ENCODE peak calls at places on chromosomes 7 and 10, in seven cellular contexts. B is PC-3, E is fibroblast of lung, I is choroid plexus epithelial cell, L is cardiac fibroblast, G is lung, R is Peyer's patch. V is an unnamed sample.

GRCh38 chr7:16739863-16740622 is 13.5 kb upstream of the TSPAN13 start:
- DNase-seq in G (no peak), I (peak; percentile 97), L (peak; percentile 97), B (peak; percentile 92), E (peak; percentile 97), R (no peak), V (no peak)

GRCh38 chr7:54788664-54789063 is 29.7 kb upstream of the SEC61G start:
- DNase-seq in G (no peak), I (peak; percentile 95), L (peak; percentile 92), R (no peak), B (peak; percentile 95), E (peak; percentile 91), V (no peak)

GRCh38 chr10:118843647-118844265 is 89.0 kb upstream of the CACUL1 start:
- DNase-seq in I (no peak), L (no peak), R (no peak), E (no peak), G (no peak), B (no peak), V (no peak)

GRCh38 chr10:99630439-99630838 is 10.2 kb upstream of the SLC25A28 start:
- DNase-seq in L (peak; percentile 69), E (peak; percentile 64), G (no peak), I (peak; percentile 78), B (peak; percentile 53), R (no peak), V (no peak)

GRCh38 chr7:101941481-101942383 is 124.3 kb downstream of the CUX1 start:
- DNase-seq in L (peak; percentile 80), E (peak; percentile 80), B (peak; percentile 96), G (peak; percentile 56), R (no peak), I (peak; percentile 71), V (no peak)

GRCh38 chr7:111266613-111267012 is 175.7 kb downstream of the LRRN3 start:
- DNase-seq in B (peak; percentile 3), E (peak; percentile 89), G (no peak), I (peak; percentile 92), R (no peak), L (peak; percentile 76), V (no peak)

GRCh38 chr7:3585826-3586225 is 284.8 kb downstream of the SDK1 start:
- DNase-seq in R (no peak), L (no peak), G (no peak), B (no peak), E (no peak), I (no peak), V (no peak)

GRCh38 chr7:80907141-80907601 is 11.7 kb downstream of the SEMA3C start:
- DNase-seq in B (no peak), E (peak; percentile 46), I (no peak), L (no peak), G (no peak), R (no peak), V (no peak)

GRCh38 chr10:132063432-132063831 is 2.3 kb upstream of the JAKMIP3 start:
- DNase-seq in B (no peak), G (no peak), E (no peak), R (no peak), L (no peak), I (no peak), V (peak; percentile 42)

GRCh38 chr7:108486291-108486966 is 30.2 kb upstream of the NRCAM start:
- DNase-seq in B (no peak), R (no peak), L (peak; percentile 63), E (peak; percentile 31), G (no peak), I (peak; percentile 72), V (no peak)

GRCh38 chr7:101848168-101848951 is 30.9 kb downstream of the CUX1 start:
- DNase-seq in B (peak; percentile 43), G (peak; percentile 64), E (no peak), L (no peak), R (no peak), I (no peak), V (no peak)

GRCh38 chr10:96377816-96378294 is 19.1 kb upstream of the OPALIN start:
- DNase-seq in B (no peak), I (peak; percentile 92), L (no peak), R (no peak), G (no peak), E (no peak), V (no peak)

GRCh38 chr10:26022831-26023230 is 88.8 kb downstream of the MYO3A start:
- DNase-seq in R (no peak), B (no peak), I (no peak), G (no peak), E (no peak), L (no peak), V (no peak)

GRCh38 chr7:16745645-16746044 is 7.9 kb upstream of the TSPAN13 start:
- DNase-seq in I (no peak), E (peak; percentile 9), G (no peak), B (no peak), L (no peak), R (no peak), V (no peak)

GRCh38 chr7:886626-887487 is 10.5 kb downstream of the GET4 start:
- DNase-seq in R (no peak), B (no peak), L (no peak), G (no peak), I (no peak), E (no peak), V (no peak)

GRCh38 chr7:30157217-30157616 is 22.4 kb downstream of the MTURN start:
- DNase-seq in E (no peak), I (no peak), L (no peak), B (no peak), G (no peak), R (no peak), V (no peak)

GRCh38 chr10:45001382-45002148 is 842 bp downstream of the ZNF22 start:
- DNase-seq in G (peak; percentile 68), I (peak; percentile 82), E (peak; percentile 75), B (peak; percentile 84), L (peak; percentile 83), R (peak; percentile 66), V (no peak)

GRCh38 chr7:80916770-80917681 is 1.8 kb downstream of the SEMA3C start:
- DNase-seq in B (peak; percentile 94), G (no peak), I (peak; percentile 80), R (no peak), L (peak; percentile 91), E (peak; percentile 71), V (no peak)

GRCh38 chr7:121337398-121337797 is 8.6 kb downstream of the WNT16 start:
- DNase-seq in G (no peak), I (peak; percentile 77), B (peak; percentile 56), E (peak; percentile 51), R (no peak), L (peak; percentile 56), V (no peak)

GRCh38 chr10:30750971-30751677 is 121.6 kb upstream of the LYZL2 start:
- DNase-seq in E (no peak), L (no peak), G (no peak), B (no peak), R (no peak), I (no peak), V (no peak)

GRCh38 chr10:128520191-128520815 is 394.1 kb upstream of the MKI67 start:
- DNase-seq in R (no peak), L (no peak), G (no peak), E (no peak), I (no peak), B (no peak), V (no peak)

GRCh38 chr10:128512767-128513166 is 386.5 kb upstream of the MKI67 start:
- DNase-seq in L (no peak), E (no peak), B (no peak), I (no peak), R (no peak), G (no peak), V (no peak)

GRCh38 chr10:128518000-128518399 is 391.8 kb upstream of the MKI67 start:
- DNase-seq in R (no peak), L (no peak), B (no peak), G (no peak), I (no peak), E (no peak), V (no peak)

GRCh38 chr10:128519581-128519980 is 393.4 kb upstream of the MKI67 start:
- DNase-seq in R (no peak), L (no peak), B (no peak), I (no peak), E (no peak), G (no peak), V (no peak)

DNA sequence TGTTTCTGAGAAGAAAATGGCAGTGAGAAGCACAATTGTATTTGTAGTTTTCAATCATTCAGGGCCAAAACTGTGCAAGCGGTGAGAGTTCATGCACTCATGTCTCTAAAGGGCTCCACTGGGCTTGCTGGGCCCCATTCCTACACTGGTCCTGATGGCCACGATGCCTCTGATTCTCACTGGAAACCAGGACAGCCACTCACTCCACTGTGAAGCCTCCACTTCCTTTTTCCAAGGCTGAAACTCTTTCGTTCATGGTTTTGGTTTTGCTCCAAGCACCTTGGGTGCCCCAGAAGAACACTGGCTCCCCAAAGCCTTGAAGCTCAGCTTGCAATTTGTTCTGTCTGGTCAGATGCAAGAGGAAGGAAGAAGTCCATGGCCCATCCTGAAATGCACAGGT is 390.0 kb upstream of the MKI67 start:
- DNase-seq in E (no peak), R (no peak), L (no peak), I (no peak), B (no peak), G (no peak), V (no peak)
- TF ChIP-seq CTCF in E (no peak), R (no peak), L (no peak), I (no peak), B (no peak), G (no peak), V (no peak)

GRCh38 chr7:157474685-157475084 is 137.9 kb downstream of the DNAJB6 start:
- DNase-seq in L (peak; percentile 10), I (no peak), E (no peak), B (peak; percentile 29), G (no peak), R (no peak), V (peak; percentile 66)
- TF ChIP-seq CTCF in L (peak; percentile 20), I (peak; percentile 42), E (no peak), B (peak; percentile 55), G (no peak), R (no peak), V (peak; percentile 55)

GRCh38 chr10:62690703-62691102 is 113.8 kb upstream of the ADO start:
- DNase-seq in I (no peak), E (no peak), G (no peak), L (peak; percentile 3), B (peak; percentile 70), R (no peak), V (no peak)
- TF ChIP-seq CTCF in I (no peak), E (no peak), G (no peak), L (no peak), B (peak; percentile 57), R (no peak), V (no peak)

DNA sequence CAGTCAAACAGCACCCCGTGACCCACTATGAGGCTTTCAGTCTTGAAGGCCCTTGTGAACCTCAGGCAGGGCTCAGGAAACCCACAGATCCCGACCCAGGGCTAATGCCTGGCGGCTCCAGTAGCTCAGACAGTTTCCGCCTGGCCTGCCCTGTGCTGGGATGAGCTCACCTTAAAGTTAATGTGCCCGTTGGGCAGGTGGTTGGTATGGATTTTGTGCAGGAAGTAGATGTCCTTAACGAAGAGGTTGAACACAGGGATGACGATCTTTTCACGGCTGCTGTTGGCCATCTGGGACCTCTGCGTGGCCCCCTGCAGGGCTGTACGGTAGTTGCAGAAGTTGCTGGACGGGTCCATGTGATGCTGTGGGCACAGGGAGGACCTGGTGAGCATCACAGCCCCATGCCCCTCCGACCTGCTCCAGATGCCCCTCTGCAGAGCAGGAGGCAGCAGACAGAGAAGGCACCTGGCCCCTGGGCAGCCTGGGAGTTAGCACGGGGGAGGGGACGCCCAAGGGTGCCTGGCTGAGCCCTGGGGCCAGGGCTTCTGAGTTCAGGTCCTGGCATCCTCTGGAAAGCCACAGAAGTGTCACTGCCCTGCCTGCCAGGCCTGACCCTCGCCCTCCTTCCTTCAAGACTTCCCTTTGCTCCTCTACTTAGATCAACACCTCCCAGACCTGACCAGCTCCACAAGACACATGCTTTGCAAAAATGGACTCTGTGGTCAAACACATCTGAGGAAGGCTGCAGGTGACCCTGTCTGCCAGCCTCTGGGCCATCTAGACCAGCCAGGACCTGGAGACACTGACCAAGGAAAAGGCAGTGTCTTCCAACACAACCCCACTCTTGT is 59.8 kb downstream of the CSGALNACT2 start:
- DNase-seq in I (peak; percentile 32), B (peak; percentile 49), E (no peak), R (peak; percentile 15), L (peak; percentile 28), G (peak; percentile 29), V (no peak)
- TF ChIP-seq CTCF in I (peak; percentile 58), B (peak; percentile 71), E (peak; percentile 39), R (no peak), L (peak; percentile 53), G (no peak), V (peak; percentile 59)

V was measured in type B pancreatic cell.